ENCODE peak calls at places on chromosomes 2 and 18, in five cellular contexts. R is neural progenitor cell; D is activated CD4-positive, alpha-beta T cell treated with anti-CD3 and anti-CD28 coated beads, Interleukin-2, amount 50 U/mL, for 1 hour; S is NCI-H524; C is activated CD8-positive, alpha-beta memory T cell treated with anti-CD3 and anti-CD28 coated beads for 24 hours. W is an unnamed sample.

GRCh38 chr2:67394734-67395133 is 2.4 kb upstream of the ETAA1 start:
- DNase-seq in R (no peak), C (no peak), S (no peak), D (no peak), W (no peak)

GRCh38 chr2:128689971-128690370 is 371.3 kb upstream of the HS6ST1 start:
- DNase-seq in D (no peak), C (no peak), S (no peak), R (no peak), W (no peak)

GRCh38 chr2:238143239-238143951 is 4.9 kb downstream of the KLHL30 start:
- DNase-seq in S (peak; percentile 41), C (no peak), R (no peak), D (no peak), W (peak; percentile 47)

GRCh38 chr2:19540739-19541503 is 182.5 kb upstream of the OSR1 start:
- DNase-seq in C (no peak), D (no peak), S (no peak), R (no peak), W (no peak)

GRCh38 chr2:3867451-3867850 is 164.1 kb downstream of the DCDC2C start:
- DNase-seq in R (no peak), C (no peak), D (no peak), S (peak; percentile 27), W (no peak)

GRCh38 chr18:69383191-69383590 is 17.5 kb upstream of the DOK6 start:
- DNase-seq in D (no peak), R (no peak), C (no peak), S (no peak), W (no peak)

GRCh38 chr18:56501896-56502295 is 136.5 kb downstream of the TXNL1 start:
- DNase-seq in S (no peak), R (no peak), D (no peak), C (no peak), W (no peak)

GRCh38 chr2:192117705-192118104 is 77.0 kb downstream of the TMEFF2 start:
- DNase-seq in C (no peak), R (no peak), D (no peak), S (no peak), W (no peak)

GRCh38 chr2:136658201-136658600 is 107.1 kb upstream of the THSD7B start:
- DNase-seq in D (no peak), C (no peak), S (no peak), R (no peak), W (no peak)

GRCh38 chr2:174749793-174750192 is 14.5 kb downstream of the CHRNA1 start:
- DNase-seq in R (no peak), S (no peak), C (no peak), D (no peak), W (no peak)

GRCh38 chr2:71882949-71883472 is 264.7 kb downstream of the CYP26B1 start:
- DNase-seq in C (no peak), S (no peak), R (no peak), D (no peak), W (no peak)

GRCh38 chr2:63029058-63029457 is 21.6 kb upstream of the OTX1 start:
- DNase-seq in S (no peak), D (no peak), R (no peak), C (no peak), W (no peak)

GRCh38 chr18:10213526-10213925 is 240.9 kb upstream of the APCDD1 start:
- DNase-seq in R (no peak), D (no peak), C (no peak), S (no peak), W (no peak)

GRCh38 chr2:141968377-141968920 is 162.4 kb downstream of the LRP1B start:
- DNase-seq in S (no peak), R (no peak), D (no peak), C (no peak), W (no peak)

GRCh38 chr2:43136862-43137261 is 89.5 kb downstream of the ZFP36L2 start:
- DNase-seq in S (no peak), R (no peak), D (peak; percentile 77), C (peak; percentile 83), W (no peak)

GRCh38 chr2:12606472-12607000 is 110.2 kb upstream of the TRIB2 start:
- DNase-seq in C (no peak), D (no peak), S (no peak), R (peak; percentile 13), W (no peak)

GRCh38 chr2:213227458-213227857 is 56.8 kb upstream of the SPAG16 start:
- DNase-seq in S (no peak), R (no peak), D (no peak), C (no peak), W (no peak)

GRCh38 chr2:119439574-119440500 is 8.2 kb downstream of the TMEM37 start:
- DNase-seq in R (no peak), D (no peak), C (no peak), S (no peak), W (no peak)

GRCh38 chr2:25103287-25103871 is 61.5 kb downstream of the EFR3B start:
- DNase-seq in S (no peak), D (no peak), R (no peak), C (no peak), W (no peak)

GRCh38 chr2:152243723-152244122 is 68.2 kb upstream of the STAM2 start:
- DNase-seq in C (no peak), S (no peak), R (peak; percentile 32), D (no peak), W (no peak)

GRCh38 chr2:149808556-149808955 is 221.0 kb upstream of the MMADHC start:
- DNase-seq in D (no peak), R (no peak), S (no peak), C (no peak), W (no peak)

GRCh38 chr2:75200140-75200985 is 1.0 kb upstream of the TACR1 start:
- DNase-seq in D (no peak), S (peak; percentile 27), R (peak; percentile 72), C (no peak), W (peak; percentile 35)

GRCh38 chr2:46735108-46735691 is 180.4 kb downstream of the MCFD2 start:
- DNase-seq in R (no peak), C (no peak), S (no peak), D (no peak), W (peak; percentile 30)

W was measured in NCI-H82.